ENCODE peak calls at places on chromosomes 3 and 15, in four cellular contexts. One of them, this sample, is unnamed.

GRCh38 chr3:38454179-38454883 is 641 bp downstream of the ACVR2B start:
- DNase-seq in DND-41: peak; percentile 43
- DNase-seq in pancreas: peak; percentile 55
- DNase-seq in esophagus muscularis mucosa: no peak
- DNase-seq in this sample: peak; percentile 21

GRCh38 chr15:58980351-58980939 is 7.0 kb upstream of the RNF111 start:
- DNase-seq in esophagus muscularis mucosa: no peak
- DNase-seq in DND-41: no peak
- DNase-seq in pancreas: no peak
- DNase-seq in this sample: no peak

GRCh38 chr3:105997800-105998526 is 129.2 kb upstream of the CBLB start:
- DNase-seq in esophagus muscularis mucosa: no peak
- DNase-seq in DND-41: no peak
- DNase-seq in pancreas: no peak
- DNase-seq in this sample: no peak

GRCh38 chr3:184715943-184716651 is 4.2 kb upstream of the MAGEF1 start:
- DNase-seq in esophagus muscularis mucosa: no peak
- DNase-seq in pancreas: no peak
- DNase-seq in DND-41: no peak
- DNase-seq in this sample: no peak

GRCh38 chr15:96540283-96540682 is 209.8 kb downstream of the NR2F2 start:
- DNase-seq in pancreas: no peak
- DNase-seq in esophagus muscularis mucosa: no peak
- DNase-seq in DND-41: no peak
- DNase-seq in this sample: no peak

GRCh38 chr15:78360958-78361714 is 21.0 kb downstream of the CRABP1 start:
- DNase-seq in pancreas: no peak
- DNase-seq in DND-41: no peak
- DNase-seq in esophagus muscularis mucosa: no peak
- DNase-seq in this sample: no peak

GRCh38 chr3:5426094-5426883 is 238.8 kb downstream of the EDEM1 start:
- DNase-seq in esophagus muscularis mucosa: peak; percentile 93
- DNase-seq in pancreas: peak; percentile 81
- DNase-seq in DND-41: peak; percentile 71
- DNase-seq in this sample: peak; percentile 48

GRCh38 chr3:69838696-69839515 is 99.6 kb downstream of the MITF start:
- DNase-seq in esophagus muscularis mucosa: no peak
- DNase-seq in DND-41: no peak
- DNase-seq in pancreas: no peak
- DNase-seq in this sample: no peak

GRCh38 chr3:106176734-106177133 is 307.9 kb upstream of the CBLB start:
- DNase-seq in pancreas: no peak
- DNase-seq in esophagus muscularis mucosa: no peak
- DNase-seq in DND-41: peak; percentile 35
- DNase-seq in this sample: peak; percentile 52

GRCh38 chr3:13634615-13635014 is 85.7 kb downstream of the FBLN2 start:
- DNase-seq in DND-41: no peak
- DNase-seq in esophagus muscularis mucosa: no peak
- DNase-seq in pancreas: no peak
- DNase-seq in this sample: no peak

GRCh38 chr15:69080203-69080957 is 65.9 kb downstream of the NOX5 start:
- DNase-seq in DND-41: no peak
- DNase-seq in pancreas: no peak
- DNase-seq in esophagus muscularis mucosa: no peak
- DNase-seq in this sample: no peak

GRCh38 chr15:35698331-35698730 is 152.4 kb upstream of the DPH6 start:
- DNase-seq in pancreas: no peak
- DNase-seq in DND-41: no peak
- DNase-seq in esophagus muscularis mucosa: no peak
- DNase-seq in this sample: no peak

GRCh38 chr3:187745201-187746058 is at the start of gene BCL6:
- DNase-seq in pancreas: peak; percentile 92
- DNase-seq in esophagus muscularis mucosa: peak; percentile 99
- DNase-seq in DND-41: peak; percentile 93
- DNase-seq in this sample: peak; percentile 73

GRCh38 chr3:152243301-152243711 is 25.4 kb upstream of the MBNL1 start:
- DNase-seq in esophagus muscularis mucosa: no peak
- DNase-seq in DND-41: peak; percentile 55
- DNase-seq in pancreas: no peak
- DNase-seq in this sample: no peak

GRCh38 chr3:147419062-147419701 is 10.0 kb downstream of the ZIC1 start:
- DNase-seq in esophagus muscularis mucosa: no peak
- DNase-seq in pancreas: no peak
- DNase-seq in DND-41: no peak
- DNase-seq in this sample: no peak

GRCh38 chr3:38311474-38311873 is 29.4 kb downstream of the SLC22A14 start:
- DNase-seq in DND-41: no peak
- DNase-seq in pancreas: no peak
- DNase-seq in esophagus muscularis mucosa: no peak
- DNase-seq in this sample: no peak

GRCh38 chr3:43512749-43513404 is 108.9 kb downstream of the ANO10 start:
- DNase-seq in esophagus muscularis mucosa: no peak
- DNase-seq in DND-41: no peak
- DNase-seq in pancreas: no peak
- DNase-seq in this sample: no peak

GRCh38 chr15:34361278-34361677 is 5.7 kb downstream of the LPCAT4 start:
- DNase-seq in esophagus muscularis mucosa: no peak
- DNase-seq in pancreas: no peak
- DNase-seq in DND-41: no peak
- DNase-seq in this sample: no peak

GRCh38 chr3:99332276-99332675 is 306.1 kb upstream of the COL8A1 start:
- DNase-seq in pancreas: no peak
- DNase-seq in esophagus muscularis mucosa: no peak
- DNase-seq in DND-41: no peak
- DNase-seq in this sample: no peak

GRCh38 chr3:99330924-99331532 is 307.4 kb upstream of the COL8A1 start:
- DNase-seq in pancreas: no peak
- DNase-seq in esophagus muscularis mucosa: no peak
- DNase-seq in DND-41: no peak
- DNase-seq in this sample: no peak

GRCh38 chr3:99332726-99333125 is 305.7 kb upstream of the COL8A1 start:
- DNase-seq in esophagus muscularis mucosa: no peak
- DNase-seq in pancreas: no peak
- DNase-seq in DND-41: no peak
- DNase-seq in this sample: no peak

GRCh38 chr3:99325407-99325806 is 313.0 kb upstream of the COL8A1 start:
- DNase-seq in esophagus muscularis mucosa: no peak
- DNase-seq in pancreas: no peak
- DNase-seq in DND-41: no peak
- DNase-seq in this sample: no peak

DNA sequence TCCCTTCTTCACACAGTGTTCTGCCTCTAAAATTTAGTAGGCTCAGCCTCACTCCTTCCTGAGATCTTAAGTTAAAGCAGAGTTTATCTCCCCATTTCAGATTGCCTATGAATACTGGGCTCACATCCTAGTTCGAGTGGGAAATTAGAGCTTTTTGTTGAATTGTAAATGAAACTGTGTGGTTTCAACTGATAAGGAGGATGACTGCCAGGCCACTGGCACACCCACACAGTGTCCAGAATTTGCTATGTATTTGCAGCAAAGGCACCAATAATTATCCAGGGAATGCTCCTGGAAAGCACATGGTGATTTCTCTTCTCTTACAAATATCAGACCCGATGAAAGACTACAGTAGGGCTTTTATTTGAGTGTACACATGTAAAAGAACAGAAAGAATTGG is 308.1 kb upstream of the COL8A1 start:
- DNase-seq in pancreas: no peak
- DNase-seq in DND-41: no peak
- DNase-seq in esophagus muscularis mucosa: no peak
- DNase-seq in this sample: no peak
- H3K27me3 ChIP-seq in pancreas: no peaks in the 10 kb centered on the region
- H3K27me3 ChIP-seq in DND-41: no peaks in the 10 kb centered on the region
- H3K27me3 ChIP-seq in esophagus muscularis mucosa: no peaks in the 10 kb centered on the region
- H3K27me3 ChIP-seq in this sample: no peaks in the 10 kb centered on the region

DNA sequence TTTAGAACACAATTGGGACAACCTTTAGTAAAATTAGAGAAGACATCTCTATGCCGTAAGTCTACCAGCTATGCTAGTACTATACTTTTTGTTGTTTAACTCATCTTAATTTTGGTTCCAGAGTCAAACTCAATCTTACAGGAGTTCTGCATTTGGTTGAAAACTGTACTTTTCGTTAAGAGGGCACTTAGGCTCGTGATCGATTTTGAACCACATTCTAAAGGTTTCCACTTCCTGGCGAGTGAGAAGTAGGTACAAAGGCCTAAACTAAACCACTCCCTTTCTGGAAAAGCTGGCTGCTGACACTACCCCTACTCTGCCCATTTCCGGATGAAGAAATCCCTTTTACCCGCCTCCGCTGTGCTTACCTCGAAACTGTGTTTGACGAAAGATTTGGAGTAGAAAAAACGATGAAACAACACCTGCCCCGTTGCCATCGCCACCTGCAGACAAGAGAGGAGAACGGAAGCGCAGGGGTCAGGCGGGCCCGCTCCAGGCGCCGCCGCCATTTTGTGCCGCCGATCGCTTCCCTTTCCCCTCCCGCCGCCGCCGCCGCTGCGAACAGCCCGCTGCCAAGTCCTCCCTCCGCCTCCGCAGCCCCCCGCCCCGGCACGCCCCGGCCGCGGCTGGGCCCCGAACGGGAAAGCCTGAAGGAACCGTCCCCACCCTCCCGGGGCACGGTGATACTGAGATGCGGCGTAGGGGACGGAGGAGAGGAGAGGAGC is 748 bp downstream of the CCNL1 start:
- DNase-seq in DND-41: peak; percentile 78
- DNase-seq in pancreas: peak; percentile 77
- DNase-seq in esophagus muscularis mucosa: no peak
- DNase-seq in this sample: peak; percentile 76
- H3K4me1 ChIP-seq in DND-41: peaks cover 57% of the 10 kb centered on the region
- H3K4me1 ChIP-seq in pancreas: peaks cover 42% of the 10 kb centered on the region
- H3K4me1 ChIP-seq in esophagus muscularis mucosa: peaks cover 58% of the 10 kb centered on the region
- H3K4me1 ChIP-seq in this sample: peaks cover 58% of the 10 kb centered on the region

DNA sequence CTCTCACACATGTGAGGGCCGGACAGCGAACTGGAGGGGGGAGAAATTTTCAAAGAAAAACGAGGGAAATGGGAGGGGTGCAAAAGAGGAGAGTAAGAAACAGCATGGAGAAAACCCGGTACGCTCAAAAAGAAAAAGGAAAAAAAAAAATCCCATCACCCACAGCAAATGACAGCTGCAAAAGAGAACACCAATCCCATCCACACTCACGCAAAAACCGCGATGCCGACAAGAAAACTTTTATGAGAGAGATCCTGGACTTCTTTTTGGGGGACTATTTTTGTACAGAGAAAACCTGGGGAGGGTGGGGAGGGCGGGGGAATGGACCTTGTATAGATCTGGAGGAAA is 1.5 kb downstream of the SOX2 start:
- DNase-seq in esophagus muscularis mucosa: peak; percentile 57
- DNase-seq in DND-41: no peak
- DNase-seq in pancreas: no peak
- DNase-seq in this sample: no peak
- H3K27me3 ChIP-seq in esophagus muscularis mucosa: peaks cover 69% of the 10 kb centered on the region
- H3K27me3 ChIP-seq in DND-41: peaks cover 5% of the 10 kb centered on the region
- H3K27me3 ChIP-seq in pancreas: peaks cover 55% of the 10 kb centered on the region
- H3K27me3 ChIP-seq in this sample: peaks cover 67% of the 10 kb centered on the region

GRCh38 chr3:137767146-137768020 is 3.3 kb downstream of the SOX14 start:
- DNase-seq in pancreas: no peak
- DNase-seq in esophagus muscularis mucosa: peak; percentile 88
- DNase-seq in DND-41: no peak
- DNase-seq in this sample: no peak

GRCh38 chr3:137764563-137765309 is 621 bp downstream of the SOX14 start:
- DNase-seq in esophagus muscularis mucosa: no peak
- DNase-seq in pancreas: no peak
- DNase-seq in DND-41: no peak
- DNase-seq in this sample: no peak

GRCh38 chr3:137768021-137768360 is 3.9 kb downstream of the SOX14 start:
- DNase-seq in DND-41: no peak
- DNase-seq in pancreas: no peak
- DNase-seq in esophagus muscularis mucosa: peak; percentile 85
- DNase-seq in this sample: no peak

GRCh38 chr3:137765310-137766033 is 1.4 kb downstream of the SOX14 start:
- DNase-seq in DND-41: no peak
- DNase-seq in esophagus muscularis mucosa: peak; percentile 75
- DNase-seq in pancreas: no peak
- DNase-seq in this sample: no peak

DNA sequence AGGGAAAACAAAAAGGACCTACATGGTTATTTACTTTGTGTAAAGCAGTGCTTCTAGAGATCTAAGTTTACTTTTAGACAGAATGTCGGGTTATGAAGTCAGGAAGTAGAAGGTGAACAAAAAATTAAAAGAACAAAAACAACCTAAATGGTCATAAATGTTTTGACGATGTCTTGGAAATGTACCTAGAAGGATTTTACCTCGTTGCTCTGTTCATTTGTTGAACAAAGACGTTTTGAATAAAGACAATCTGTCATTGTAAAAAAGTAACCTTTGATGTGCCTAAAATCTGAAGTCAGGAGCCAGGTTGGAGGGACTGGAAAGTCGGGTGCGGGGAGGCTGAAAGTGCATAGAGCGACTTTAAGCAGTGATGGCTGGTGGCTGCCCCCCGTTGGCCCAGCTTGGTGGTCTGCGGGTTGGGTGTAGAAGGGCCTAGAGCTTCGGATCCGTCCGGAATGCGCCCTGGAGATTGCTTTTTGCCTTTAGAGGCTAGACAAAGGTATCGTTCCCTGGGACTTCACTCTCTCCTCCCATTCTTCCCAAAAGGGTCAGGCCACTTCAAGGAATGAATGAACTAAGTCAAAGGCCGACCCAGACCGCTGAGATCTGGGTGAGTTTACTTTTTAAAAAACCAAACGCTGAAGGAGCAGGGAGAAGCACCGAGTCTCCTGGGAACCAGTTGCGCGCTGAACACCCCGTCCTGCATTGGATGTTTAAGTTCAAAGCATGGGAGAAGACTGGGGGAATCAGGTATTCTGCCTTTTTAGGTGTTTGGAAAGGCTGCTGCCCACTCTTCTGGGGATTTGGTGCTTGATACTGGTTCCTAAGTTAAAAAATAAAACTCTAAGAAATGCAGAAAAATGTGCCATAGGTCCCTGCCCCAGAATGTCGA is 2.2 kb downstream of the SOX14 start:
- DNase-seq in DND-41: no peak
- DNase-seq in esophagus muscularis mucosa: peak; percentile 74
- DNase-seq in pancreas: no peak
- DNase-seq in this sample: no peak
- H3K4me1 ChIP-seq in DND-41: no peaks in the 10 kb centered on the region
- H3K4me1 ChIP-seq in esophagus muscularis mucosa: peaks cover 59% of the 10 kb centered on the region
- H3K4me1 ChIP-seq in pancreas: peaks cover 14% of the 10 kb centered on the region
- H3K4me1 ChIP-seq in this sample: no peaks in the 10 kb centered on the region

GRCh38 chr3:124453221-124453620 is 277.0 kb upstream of the UMPS start:
- DNase-seq in esophagus muscularis mucosa: no peak
- DNase-seq in pancreas: no peak
- DNase-seq in DND-41: no peak
- DNase-seq in this sample: no peak
- H3K27me3 ChIP-seq in esophagus muscularis mucosa: no peaks in the 10 kb centered on the region
- H3K27me3 ChIP-seq in pancreas: no peaks in the 10 kb centered on the region
- H3K27me3 ChIP-seq in DND-41: peaks cover 1% of the 10 kb centered on the region
- H3K27me3 ChIP-seq in this sample: no peaks in the 10 kb centered on the region